ENCODE peak calls at places on chromosomes 13 and 19, in five cellular contexts. T, E, M, P and R are unnamed samples.

GRCh38 chr13:50401721-50402510 is 386.7 kb downstream of the KCNRG start:
- DNase-seq in T (no peak), E (no peak), M (peak; percentile 53), P (no peak), R (peak; percentile 91)

GRCh38 chr19:3608079-3608641 is 1.5 kb upstream of the TBXA2R start:
- DNase-seq in T (no peak), E (no peak), M (no peak), P (no peak), R (no peak)

GRCh38 chr13:54592201-54592600 is 1563.6 kb downstream of the OLFM4 start:
- DNase-seq in T (no peak), E (no peak), M (no peak), P (no peak), R (no peak)

GRCh38 chr13:112588490-112589297 is 741 bp upstream of the TUBGCP3 start:
- DNase-seq in T (no peak), E (no peak), M (no peak), P (no peak), R (no peak)

GRCh38 chr19:38231918-38232317 is 7.9 kb upstream of the DPF1 start:
- DNase-seq in T (no peak), E (no peak), M (no peak), P (no peak), R (no peak)

GRCh38 chr13:112674412-112675383 is 15.1 kb upstream of the ATP11A start:
- DNase-seq in T (no peak), E (no peak), M (peak; percentile 31), P (no peak), R (no peak)

GRCh38 chr13:24605923-24606372 is 74.3 kb upstream of the ATP12A start:
- DNase-seq in T (no peak), E (no peak), M (peak; percentile 50), P (no peak), R (peak; percentile 48)

GRCh38 chr13:40082644-40083043 is 427.2 kb downstream of the COG6 start:
- DNase-seq in T (peak; percentile 77), E (no peak), M (no peak), P (no peak), R (peak; percentile 74)

GRCh38 chr13:107854880-107855279 is 360.5 kb downstream of the LIG4 start:
- DNase-seq in T (no peak), E (no peak), M (no peak), P (no peak), R (no peak)

GRCh38 chr19:1109697-1110671 is 6.2 kb downstream of the GPX4 start:
- DNase-seq in T (no peak), E (no peak), M (no peak), P (no peak), R (no peak)

GRCh38 chr19:39497850-39498261 is 891 bp upstream of the DLL3 start:
- DNase-seq in T (peak; percentile 49), E (peak; percentile 37), M (no peak), P (no peak), R (peak; percentile 20)

GRCh38 chr13:102773441-102774209 is at the start of gene TEX30:
- DNase-seq in T (peak; percentile 90), E (peak; percentile 81), M (peak; percentile 81), P (peak; percentile 79), R (peak; percentile 75)

GRCh38 chr13:46831588-46832194 is 34.7 kb upstream of the ESD start:
- DNase-seq in T (no peak), E (peak; percentile 27), M (peak; percentile 54), P (peak; percentile 34), R (peak; percentile 75)

GRCh38 chr13:41827507-41828213 is 133.2 kb downstream of the VWA8 start:
- DNase-seq in T (no peak), E (no peak), M (peak; percentile 92), P (peak; percentile 69), R (peak; percentile 93)

GRCh38 chr19:48613024-48613851 is 1.6 kb downstream of the FAM83E start:
- DNase-seq in T (peak; percentile 54), E (no peak), M (no peak), P (no peak), R (no peak)

GRCh38 chr13:22926176-22927007 is 254.4 kb upstream of the SGCG start:
- DNase-seq in T (peak; percentile 92), E (no peak), M (peak; percentile 17), P (no peak), R (peak; percentile 22)

GRCh38 chr19:50933640-50934039 is 19.2 kb downstream of the KLK5 start:
- DNase-seq in T (no peak), E (no peak), M (peak; percentile 34), P (peak; percentile 53), R (peak; percentile 43)

GRCh38 chr13:64993514-64994164 is 2236.5 kb downstream of the PCDH9 start:
- DNase-seq in T (no peak), E (no peak), M (no peak), P (no peak), R (no peak)

GRCh38 chr19:34490141-34490766 is 8.7 kb downstream of the WTIP start:
- DNase-seq in T (peak; percentile 28), E (no peak), M (no peak), P (no peak), R (no peak)

GRCh38 chr19:2171349-2172145 is 7.8 kb downstream of the DOT1L start:
- DNase-seq in T (peak; percentile 62), E (no peak), M (no peak), P (no peak), R (peak; percentile 23)

GRCh38 chr13:114004416-114005205 is 30.7 kb upstream of the C13orf46 start:
- DNase-seq in T (no peak), E (no peak), M (no peak), P (no peak), R (peak; percentile 85)

GRCh38 chr13:99390601-99391000 is 83.4 kb upstream of the GPR183 start:
- DNase-seq in T (no peak), E (no peak), M (no peak), P (no peak), R (no peak)

GRCh38 chr19:418761-419632 is 10.1 kb upstream of the C2CD4C start:
- DNase-seq in T (no peak), E (no peak), M (no peak), P (no peak), R (no peak)

DNA sequence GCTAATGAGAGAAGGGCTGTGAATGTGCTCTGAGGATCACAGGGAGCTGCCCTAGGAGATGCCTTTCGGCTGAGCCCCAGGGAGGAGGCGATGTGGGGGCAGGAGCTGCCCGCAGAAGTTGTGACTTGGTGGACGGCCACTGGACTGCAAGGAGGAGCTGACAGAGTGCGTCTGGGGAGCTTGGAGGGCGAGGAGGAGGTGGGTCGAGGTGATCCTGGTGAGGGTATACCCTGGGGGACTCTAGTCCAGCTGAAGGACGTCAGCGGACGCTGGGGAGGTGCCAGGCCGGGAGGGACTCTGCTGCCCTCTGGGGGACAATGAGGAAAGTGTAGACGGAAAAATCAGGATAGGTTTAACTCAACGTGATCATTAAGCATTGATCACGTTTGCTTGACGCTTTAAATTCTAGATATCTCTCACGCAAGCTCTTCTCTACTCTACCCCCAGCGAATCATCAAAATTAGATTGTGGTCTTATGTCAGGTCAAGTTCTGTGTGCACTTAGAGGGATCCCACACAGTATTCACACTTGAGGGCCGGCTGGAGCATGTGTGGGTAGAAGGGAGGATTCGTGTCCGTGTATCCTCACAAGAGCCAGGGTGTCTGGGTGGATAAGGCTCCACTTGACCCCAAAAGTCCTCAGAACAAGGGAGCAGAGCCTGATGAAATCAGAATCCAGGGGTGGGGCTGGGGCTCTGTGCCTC is 3.3 kb upstream of the CEACAM7 start:
- DNase-seq in T (no peak), E (no peak), M (no peak), P (peak; percentile 29), R (no peak)
- TF ChIP-seq CTCF in T (no peak), E (peak; percentile 18), M (peak; percentile 61), P (peak; percentile 62), R (peak; percentile 68)

DNA sequence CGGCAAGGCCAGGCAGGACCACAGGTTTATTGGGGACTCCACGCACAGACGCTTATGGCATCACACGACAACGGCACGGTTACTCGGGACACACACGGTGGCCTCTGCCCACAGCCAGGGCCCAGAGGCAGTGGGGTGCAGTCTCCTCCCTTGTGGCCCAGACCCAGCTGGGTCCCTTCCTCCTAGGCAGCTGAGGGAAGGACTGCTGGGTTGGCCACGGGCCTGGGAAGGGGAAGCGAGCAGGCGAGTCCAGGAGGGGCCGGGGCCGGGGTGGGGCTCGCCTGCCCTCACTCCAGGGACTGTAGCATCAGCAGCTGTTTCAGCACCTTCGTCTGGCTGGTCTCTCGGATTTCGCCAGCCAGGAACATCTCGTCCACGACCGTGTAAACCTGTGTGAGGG is 12.5 kb downstream of the AP2S1 start:
- DNase-seq in T (no peak), E (no peak), M (no peak), P (no peak), R (no peak)
- TF ChIP-seq CTCF in T (no peak), E (no peak), M (no peak), P (no peak), R (no peak)

GRCh38 chr19:14840206-14840605 is 5.2 kb upstream of the OR7A5 start:
- DNase-seq in T (no peak), E (no peak), M (no peak), P (no peak), R (no peak)

GRCh38 chr19:14843169-14843568 is 5.6 kb downstream of the OR7A10 start:
- DNase-seq in T (no peak), E (no peak), M (no peak), P (no peak), R (no peak)

GRCh38 chr19:14835011-14835410 is at the start of the genes OR7A5 and OR7C1:
- DNase-seq in T (no peak), E (no peak), M (no peak), P (no peak), R (no peak)

GRCh38 chr19:14837391-14837790 is 2.4 kb upstream of the OR7A5 start:
- DNase-seq in T (no peak), E (no peak), M (no peak), P (no peak), R (no peak)
- TF ChIP-seq CTCF in T (no peak), E (no peak), M (no peak), P (no peak), R (no peak)

GRCh38 chr19:18439025-18439909 is 1.3 kb upstream of the ISYNA1 start:
- DNase-seq in T (peak; percentile 72), E (no peak), M (peak; percentile 58), P (no peak), R (peak; percentile 45)
- TF ChIP-seq CTCF in T (no peak), E (peak; percentile 24), M (no peak), P (no peak), R (no peak)

GRCh38 chr13:43872181-43872580 is 7.4 kb downstream of the CCDC122 start:
- DNase-seq in T (no peak), E (no peak), M (peak; percentile 23), P (no peak), R (peak; percentile 54)

GRCh38 chr13:43876366-43876765 is 3.2 kb downstream of the CCDC122 start:
- DNase-seq in T (no peak), E (no peak), M (no peak), P (no peak), R (no peak)

GRCh38 chr13:43877788-43878187 is 1.8 kb downstream of the CCDC122 start:
- DNase-seq in T (no peak), E (no peak), M (peak; percentile 54), P (no peak), R (no peak)

GRCh38 chr13:43878897-43879322 is 630 bp downstream of the CCDC122 start:
- DNase-seq in T (no peak), E (no peak), M (peak; percentile 88), P (peak; percentile 29), R (peak; percentile 64)

GRCh38 chr13:43874512-43875092 is 4.9 kb downstream of the CCDC122 start:
- DNase-seq in T (no peak), E (no peak), M (peak; percentile 45), P (no peak), R (peak; percentile 68)
- TF ChIP-seq CTCF in T (peak; percentile 35), E (peak; percentile 71), M (peak; percentile 64), P (peak; percentile 72), R (peak; percentile 53)